ENCODE peak calls at places on chromosomes 3 and 15, in six cellular contexts. One of them, this sample, is unnamed.

GRCh38 chr15:65940618-65940909 is 71.3 kb downstream of the RAB11A start:
- DNase-seq in activated naive CD8-positive, alpha-beta T cell treated with anti-CD3 and anti-CD28 coated beads, Interleukin-2, amount 10 ng/mL, durations not matched to agents 7 days and 5 days: no peak
- DNase-seq in sigmoid colon: no peak
- DNase-seq in stimulated activated naive CD4-positive, alpha-beta T cell: no peak
- DNase-seq in stimulated activated CD4-positive, alpha-beta T cell treated with anti-CD3 and anti-CD28 coated beads, Interleukin-12 subunit alpha, Interleukin-12 subunit beta, amount 100 ng/mL, for 48 hours: no peak
- DNase-seq in esophagus squamous epithelium: no peak
- DNase-seq in this sample: peak

GRCh38 chr3:53195602-53196574 is 34.9 kb downstream of the PRKCD start:
- DNase-seq in stimulated activated naive CD4-positive, alpha-beta T cell: peak
- DNase-seq in stimulated activated CD4-positive, alpha-beta T cell treated with anti-CD3 and anti-CD28 coated beads, Interleukin-12 subunit alpha, Interleukin-12 subunit beta, amount 100 ng/mL, for 48 hours: peak
- DNase-seq in sigmoid colon: no peak
- DNase-seq in activated naive CD8-positive, alpha-beta T cell treated with anti-CD3 and anti-CD28 coated beads, Interleukin-2, amount 10 ng/mL, durations not matched to agents 7 days and 5 days: peak
- DNase-seq in esophagus squamous epithelium: no peak
- DNase-seq in this sample: peak

GRCh38 chr3:20245781-20246180 is 59.8 kb upstream of the SGO1 start:
- DNase-seq in stimulated activated CD4-positive, alpha-beta T cell treated with anti-CD3 and anti-CD28 coated beads, Interleukin-12 subunit alpha, Interleukin-12 subunit beta, amount 100 ng/mL, for 48 hours: no peak
- DNase-seq in esophagus squamous epithelium: no peak
- DNase-seq in activated naive CD8-positive, alpha-beta T cell treated with anti-CD3 and anti-CD28 coated beads, Interleukin-2, amount 10 ng/mL, durations not matched to agents 7 days and 5 days: no peak
- DNase-seq in sigmoid colon: no peak
- DNase-seq in stimulated activated naive CD4-positive, alpha-beta T cell: no peak
- DNase-seq in this sample: no peak

GRCh38 chr3:102553876-102554275 is 119.1 kb downstream of the ZPLD1 start:
- DNase-seq in stimulated activated naive CD4-positive, alpha-beta T cell: no peak
- DNase-seq in activated naive CD8-positive, alpha-beta T cell treated with anti-CD3 and anti-CD28 coated beads, Interleukin-2, amount 10 ng/mL, durations not matched to agents 7 days and 5 days: no peak
- DNase-seq in sigmoid colon: no peak
- DNase-seq in stimulated activated CD4-positive, alpha-beta T cell treated with anti-CD3 and anti-CD28 coated beads, Interleukin-12 subunit alpha, Interleukin-12 subunit beta, amount 100 ng/mL, for 48 hours: no peak
- DNase-seq in esophagus squamous epithelium: no peak
- DNase-seq in this sample: no peak

GRCh38 chr3:1696654-1697275 is 401.9 kb upstream of the CNTN4 start:
- DNase-seq in stimulated activated naive CD4-positive, alpha-beta T cell: no peak
- DNase-seq in stimulated activated CD4-positive, alpha-beta T cell treated with anti-CD3 and anti-CD28 coated beads, Interleukin-12 subunit alpha, Interleukin-12 subunit beta, amount 100 ng/mL, for 48 hours: no peak
- DNase-seq in sigmoid colon: no peak
- DNase-seq in activated naive CD8-positive, alpha-beta T cell treated with anti-CD3 and anti-CD28 coated beads, Interleukin-2, amount 10 ng/mL, durations not matched to agents 7 days and 5 days: no peak
- DNase-seq in esophagus squamous epithelium: no peak
- DNase-seq in this sample: no peak

GRCh38 chr3:143648708-143649107 is 199.6 kb downstream of the SLC9A9 start:
- DNase-seq in esophagus squamous epithelium: no peak
- DNase-seq in activated naive CD8-positive, alpha-beta T cell treated with anti-CD3 and anti-CD28 coated beads, Interleukin-2, amount 10 ng/mL, durations not matched to agents 7 days and 5 days: no peak
- DNase-seq in stimulated activated CD4-positive, alpha-beta T cell treated with anti-CD3 and anti-CD28 coated beads, Interleukin-12 subunit alpha, Interleukin-12 subunit beta, amount 100 ng/mL, for 48 hours: no peak
- DNase-seq in sigmoid colon: no peak
- DNase-seq in stimulated activated naive CD4-positive, alpha-beta T cell: no peak
- DNase-seq in this sample: peak

GRCh38 chr15:62390793-62391543 is 225.9 kb upstream of the C2CD4B start:
- DNase-seq in stimulated activated CD4-positive, alpha-beta T cell treated with anti-CD3 and anti-CD28 coated beads, Interleukin-12 subunit alpha, Interleukin-12 subunit beta, amount 100 ng/mL, for 48 hours: peak
- DNase-seq in esophagus squamous epithelium: no peak
- DNase-seq in stimulated activated naive CD4-positive, alpha-beta T cell: no peak
- DNase-seq in sigmoid colon: peak
- DNase-seq in activated naive CD8-positive, alpha-beta T cell treated with anti-CD3 and anti-CD28 coated beads, Interleukin-2, amount 10 ng/mL, durations not matched to agents 7 days and 5 days: peak
- DNase-seq in this sample: peak

GRCh38 chr3:8976540-8977182 is 13.4 kb upstream of the RAD18 start:
- DNase-seq in stimulated activated naive CD4-positive, alpha-beta T cell: no peak
- DNase-seq in stimulated activated CD4-positive, alpha-beta T cell treated with anti-CD3 and anti-CD28 coated beads, Interleukin-12 subunit alpha, Interleukin-12 subunit beta, amount 100 ng/mL, for 48 hours: no peak
- DNase-seq in sigmoid colon: no peak
- DNase-seq in activated naive CD8-positive, alpha-beta T cell treated with anti-CD3 and anti-CD28 coated beads, Interleukin-2, amount 10 ng/mL, durations not matched to agents 7 days and 5 days: no peak
- DNase-seq in esophagus squamous epithelium: no peak
- DNase-seq in this sample: no peak

GRCh38 chr3:53668872-53669271 is 174.5 kb downstream of the CACNA1D start:
- DNase-seq in stimulated activated naive CD4-positive, alpha-beta T cell: no peak
- DNase-seq in stimulated activated CD4-positive, alpha-beta T cell treated with anti-CD3 and anti-CD28 coated beads, Interleukin-12 subunit alpha, Interleukin-12 subunit beta, amount 100 ng/mL, for 48 hours: no peak
- DNase-seq in sigmoid colon: no peak
- DNase-seq in esophagus squamous epithelium: no peak
- DNase-seq in activated naive CD8-positive, alpha-beta T cell treated with anti-CD3 and anti-CD28 coated beads, Interleukin-2, amount 10 ng/mL, durations not matched to agents 7 days and 5 days: no peak
- DNase-seq in this sample: peak

GRCh38 chr15:55737373-55737772 is 5.6 kb downstream of the PRTG start:
- DNase-seq in stimulated activated CD4-positive, alpha-beta T cell treated with anti-CD3 and anti-CD28 coated beads, Interleukin-12 subunit alpha, Interleukin-12 subunit beta, amount 100 ng/mL, for 48 hours: no peak
- DNase-seq in sigmoid colon: no peak
- DNase-seq in stimulated activated naive CD4-positive, alpha-beta T cell: no peak
- DNase-seq in esophagus squamous epithelium: no peak
- DNase-seq in activated naive CD8-positive, alpha-beta T cell treated with anti-CD3 and anti-CD28 coated beads, Interleukin-2, amount 10 ng/mL, durations not matched to agents 7 days and 5 days: no peak
- DNase-seq in this sample: no peak

This sample was measured in MCF 10A.